ENCODE peak calls at places on chromosomes 16 and 17, in nine cellular contexts. H, X, R, G, K, D, U, A and P are unnamed samples.
A peak's percentile ranks its signal among the peaks of the same experiment; 100 is the strongest.

GRCh38 chr16:8575399-8575798 is 14.9 kb downstream of the TMEM114 start:
- DNase-seq in H (no peak), X (no peak), R (no peak), G (no peak), K (no peak), D (no peak), U (no peak), A (no peak), P (no peak)

GRCh38 chr16:85956426-85956825 is 57.5 kb downstream of the IRF8 start:
- DNase-seq in H (no peak), X (no peak), R (no peak), G (no peak), K (no peak), D (no peak), U (no peak), A (no peak), P (no peak)

GRCh38 chr16:85296859-85297698 is 184.8 kb upstream of the CIBAR2 start:
- DNase-seq in H (no peak), X (peak; percentile 79), R (peak; percentile 31), G (peak; percentile 90), K (peak; percentile 71), D (no peak), U (peak; percentile 72), A (peak; percentile 52), P (peak; percentile 56)

GRCh38 chr16:20320592-20320991 is 6.7 kb downstream of the GP2 start:
- DNase-seq in H (no peak), X (no peak), R (no peak), G (no peak), K (no peak), D (no peak), U (no peak), A (no peak), P (no peak)

GRCh38 chr16:4253394-4254150 is 11.7 kb upstream of the SRL start:
- DNase-seq in H (peak; percentile 89), X (peak; percentile 95), R (peak; percentile 97), G (peak; percentile 97), K (peak; percentile 99), D (peak; percentile 88), U (peak; percentile 99), A (peak; percentile 97), P (peak; percentile 98)

GRCh38 chr17:45284176-45285140 is 22.6 kb upstream of the SPATA32 start:
- DNase-seq in H (no peak), X (no peak), R (no peak), G (no peak), K (peak; percentile 43), D (no peak), U (no peak), A (no peak), P (peak; percentile 47)

GRCh38 chr17:1188812-1189211 is 9.0 kb upstream of the ABR start:
- DNase-seq in H (no peak), X (no peak), R (no peak), G (no peak), K (no peak), D (no peak), U (no peak), A (no peak), P (no peak)

GRCh38 chr16:58024673-58025350 is 742 bp upstream of the MMP15 start:
- DNase-seq in H (no peak), X (no peak), R (peak; percentile 56), G (peak; percentile 70), K (peak; percentile 77), D (no peak), U (peak; percentile 49), A (peak; percentile 92), P (peak; percentile 21)

GRCh38 chr17:58576679-58577367 is 62.4 kb upstream of the MTMR4 start:
- DNase-seq in H (no peak), X (no peak), R (no peak), G (peak; percentile 19), K (no peak), D (no peak), U (no peak), A (peak; percentile 51), P (no peak)

GRCh38 chr16:89325861-89326471 is 108.5 kb downstream of the ZNF778 start:
- DNase-seq in H (no peak), X (peak; percentile 66), R (no peak), G (peak; percentile 75), K (no peak), D (no peak), U (no peak), A (no peak), P (peak; percentile 68)

GRCh38 chr16:31253642-31254045 is 6.1 kb upstream of the ITGAM start:
- DNase-seq in H (no peak), X (peak; percentile 76), R (no peak), G (peak; percentile 81), K (no peak), D (no peak), U (no peak), A (peak; percentile 23), P (peak; percentile 89)

GRCh38 chr16:69084301-69084700 is 21.2 kb upstream of the HAS3 start:
- DNase-seq in H (no peak), X (no peak), R (no peak), G (no peak), K (no peak), D (no peak), U (no peak), A (no peak), P (no peak)

GRCh38 chr17:30495586-30495985 is 18.4 kb downstream of the GOSR1 start:
- DNase-seq in H (no peak), X (no peak), R (no peak), G (no peak), K (no peak), D (no peak), U (no peak), A (no peak), P (no peak)

GRCh38 chr17:6570731-6571465 is 14.5 kb upstream of the PITPNM3 start:
- DNase-seq in H (no peak), X (no peak), R (no peak), G (no peak), K (no peak), D (no peak), U (no peak), A (no peak), P (no peak)

GRCh38 chr17:78986048-78986648 is 6.4 kb upstream of the LGALS3BP start:
- DNase-seq in H (no peak), X (no peak), R (no peak), G (peak; percentile 63), K (no peak), D (no peak), U (no peak), A (peak; percentile 43), P (peak; percentile 70)

DNA sequence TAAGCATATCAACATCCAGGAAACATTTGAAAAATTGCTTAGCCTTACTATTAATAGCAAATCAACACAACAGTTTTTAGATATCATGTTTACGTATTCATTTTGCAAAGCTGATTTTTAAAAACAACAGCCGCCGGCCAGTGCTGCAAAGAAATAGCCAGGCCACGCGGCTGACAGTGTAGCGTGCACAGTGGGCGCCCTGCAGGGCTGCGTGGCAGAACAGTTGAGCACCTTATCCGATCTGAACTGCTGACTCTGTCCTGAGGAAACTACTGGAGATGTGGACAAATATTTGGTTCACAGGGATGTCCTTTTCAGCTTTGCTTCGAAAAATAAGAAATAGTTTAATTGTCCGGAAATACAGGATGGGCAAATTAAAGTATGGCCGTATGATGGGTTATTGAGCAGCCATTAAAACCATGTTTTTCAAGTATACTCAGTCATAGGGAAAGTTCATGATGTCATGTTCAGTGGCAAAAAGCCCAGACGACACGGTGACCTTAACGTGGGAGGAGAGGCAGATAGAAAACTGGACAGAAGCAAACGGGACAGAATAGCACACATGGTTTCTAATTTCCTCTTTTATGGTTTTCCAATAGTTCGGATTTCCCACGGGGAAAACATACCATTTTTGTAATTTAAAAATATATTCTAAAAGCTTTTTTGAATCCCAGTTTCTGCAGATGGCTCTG is 52.4 kb upstream of the ENDOV start:
- DNase-seq in H (no peak), X (no peak), R (no peak), G (peak; percentile 20), K (no peak), D (no peak), U (no peak), A (no peak), P (no peak)
- H3K4me3 ChIP-seq in H (no peak overlapping the region), X (no peak overlapping the region), R (no peak overlapping the region), G (no peak overlapping the region), K (no peak overlapping the region), D (no peak overlapping the region), U (no peak overlapping the region), A (no peak overlapping the region), P (no peak overlapping the region)

DNA sequence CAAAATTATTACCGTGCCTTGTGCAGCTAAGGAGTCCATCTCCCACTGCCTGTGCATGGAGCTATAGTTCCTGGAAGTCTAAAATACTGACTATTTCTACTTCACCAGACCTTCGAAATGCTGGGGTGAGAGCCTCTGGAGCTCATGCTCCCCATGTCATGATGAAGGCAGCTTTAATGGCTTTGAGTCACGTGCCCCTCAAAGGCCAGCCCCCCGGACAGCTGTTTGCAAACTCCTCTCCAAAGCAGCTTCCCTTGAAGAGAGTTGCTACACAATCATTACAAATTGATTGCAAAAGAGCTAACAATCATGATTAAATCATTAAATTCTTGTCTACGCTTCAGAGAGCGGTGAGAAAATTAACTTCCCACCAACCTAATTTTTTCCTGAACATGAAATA is 134.8 kb upstream of the IRX6 start:
- DNase-seq in H (no peak), X (no peak), R (no peak), G (no peak), K (no peak), D (no peak), U (no peak), A (no peak), P (no peak)
- TF ChIP-seq REST in H (no peak), X (no peak), R (no peak), G (no peak), K (no peak), D (no peak), U (no peak), A (no peak), P (no peak)

DNA sequence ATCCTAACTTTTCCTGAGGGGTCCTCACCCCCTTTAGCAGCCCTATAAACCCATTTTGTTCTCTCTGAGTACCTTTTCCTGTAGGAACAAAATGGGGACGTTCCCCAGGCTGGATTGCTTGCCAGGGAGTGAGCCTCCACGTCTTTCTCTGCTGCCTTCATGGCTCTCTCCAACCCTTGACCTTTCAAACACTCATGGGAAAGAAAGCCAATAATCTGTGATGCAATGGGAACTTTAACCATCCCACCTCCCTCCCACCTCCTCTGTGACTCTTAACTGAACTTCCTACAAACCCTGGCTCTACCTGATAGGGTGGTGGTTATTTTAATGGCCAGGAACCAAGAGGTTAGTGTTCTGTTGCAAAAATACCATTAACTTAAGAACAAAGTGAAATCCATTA is 2.8 kb downstream of the PIPOX start:
- DNase-seq in H (no peak), X (no peak), R (no peak), G (no peak), K (no peak), D (no peak), U (no peak), A (peak; percentile 73), P (no peak)
- H3K4me3 ChIP-seq in H (no peak overlapping the region), X (no peak overlapping the region), R (no peak overlapping the region), G (no peak overlapping the region), K (no peak overlapping the region), D (no peak overlapping the region), U (no peak overlapping the region), A (peak overlapping the region; percentile 16), P (no peak overlapping the region)

DNA sequence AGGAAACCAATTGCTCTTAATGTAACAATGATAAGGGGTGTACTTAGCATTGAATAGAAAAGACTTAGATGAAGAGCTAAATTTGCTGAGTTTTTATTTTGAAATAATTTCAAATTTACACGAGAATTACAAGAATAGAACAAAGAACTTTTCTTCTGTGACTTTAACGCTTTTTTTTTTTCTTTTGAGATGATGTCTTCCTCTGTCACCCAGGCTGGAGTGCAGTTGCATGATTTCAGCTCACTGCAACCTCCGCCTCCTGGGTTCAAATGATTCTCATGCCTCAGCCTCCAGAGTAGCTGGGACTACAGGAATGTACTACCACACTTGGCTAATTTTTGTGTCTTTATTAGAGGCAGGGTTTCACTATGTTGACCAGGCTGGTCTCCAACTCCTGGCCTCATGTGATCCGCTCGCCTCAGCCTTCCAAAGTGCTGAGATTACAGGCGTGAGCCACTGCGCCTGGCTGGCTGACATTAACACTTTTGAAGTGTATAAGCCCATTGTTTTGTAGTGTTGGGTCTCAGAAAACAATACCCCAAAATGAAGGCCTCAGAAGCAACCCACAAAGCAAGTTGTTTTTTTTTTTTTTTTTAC is 2.1 kb downstream of the TEN1 start:
- DNase-seq in H (no peak), X (no peak), R (no peak), G (no peak), K (no peak), D (no peak), U (no peak), A (no peak), P (no peak)
- TF ChIP-seq REST in H (no peak), X (no peak), R (no peak), G (no peak), K (no peak), D (no peak), U (no peak), A (no peak), P (no peak)